ENCODE peak calls at places on chromosome 22, in four cellular contexts. V, Z, T and U are unnamed samples. For H3K9me3, the result is how much of the 10 kb centered on the place peaks cover.

GRCh38 chr22:34102633-34103032 is 182.4 kb upstream of the LARGE1 start:
- DNase-seq in T (no peak), Z (no peak), V (no peak), U (no peak)

GRCh38 chr22:41048791-41049717 is 43.3 kb upstream of the EP300 start:
- DNase-seq in T (peak), Z (peak), V (peak), U (peak)

GRCh38 chr22:17172172-17172833 is 13.2 kb upstream of the HDHD5 start:
- DNase-seq in V (no peak), Z (no peak), T (peak), U (no peak)

GRCh38 chr22:29623553-29624169 is 20.2 kb downstream of the NF2 start:
- DNase-seq in V (no peak), T (no peak), Z (no peak), U (no peak)

GRCh38 chr22:43848366-43849171 is 13.7 kb downstream of the SULT4A1 start:
- DNase-seq in V (peak), Z (peak), T (peak), U (peak)

GRCh38 chr22:42934338-42934737 is 77.3 kb upstream of the ARFGAP3 start:
- DNase-seq in Z (no peak), T (no peak), V (no peak), U (no peak)

GRCh38 chr22:17264321-17265052 is 45.3 kb upstream of the ADA2 start:
- DNase-seq in Z (no peak), T (no peak), V (no peak), U (peak)

GRCh38 chr22:31630331-31631329 is 31.4 kb downstream of the PISD start:
- DNase-seq in Z (peak), V (peak), T (peak), U (peak)

GRCh38 chr22:31583861-31584485 is 78.0 kb downstream of the PISD start:
- DNase-seq in Z (no peak), T (no peak), V (no peak), U (no peak)

GRCh38 chr22:40346178-40347064 is at the start of gene ADSL:
- DNase-seq in T (peak), V (peak), Z (peak), U (peak)

GRCh38 chr22:43100223-43100622 is 10.3 kb upstream of the BIK start:
- DNase-seq in V (peak), T (no peak), Z (no peak), U (no peak)

GRCh38 chr22:23913306-23913660 is 19.1 kb downstream of the MIF start:
- DNase-seq in Z (no peak), V (no peak), T (no peak), U (no peak)

GRCh38 chr22:27257987-27258386 is 543.6 kb downstream of the MN1 start:
- DNase-seq in Z (no peak), V (no peak), T (no peak), U (no peak)

GRCh38 chr22:23684051-23684450 is 6.8 kb upstream of the RGL4 start:
- DNase-seq in V (no peak), Z (peak), T (no peak), U (peak)

GRCh38 chr22:43411040-43411919 is 534 bp upstream of the MPPED1 start:
- DNase-seq in T (no peak), Z (no peak), V (no peak), U (no peak)

GRCh38 chr22:29626497-29627195 is 23.2 kb downstream of the NF2 start:
- DNase-seq in V (no peak), T (no peak), Z (no peak), U (no peak)

DNA sequence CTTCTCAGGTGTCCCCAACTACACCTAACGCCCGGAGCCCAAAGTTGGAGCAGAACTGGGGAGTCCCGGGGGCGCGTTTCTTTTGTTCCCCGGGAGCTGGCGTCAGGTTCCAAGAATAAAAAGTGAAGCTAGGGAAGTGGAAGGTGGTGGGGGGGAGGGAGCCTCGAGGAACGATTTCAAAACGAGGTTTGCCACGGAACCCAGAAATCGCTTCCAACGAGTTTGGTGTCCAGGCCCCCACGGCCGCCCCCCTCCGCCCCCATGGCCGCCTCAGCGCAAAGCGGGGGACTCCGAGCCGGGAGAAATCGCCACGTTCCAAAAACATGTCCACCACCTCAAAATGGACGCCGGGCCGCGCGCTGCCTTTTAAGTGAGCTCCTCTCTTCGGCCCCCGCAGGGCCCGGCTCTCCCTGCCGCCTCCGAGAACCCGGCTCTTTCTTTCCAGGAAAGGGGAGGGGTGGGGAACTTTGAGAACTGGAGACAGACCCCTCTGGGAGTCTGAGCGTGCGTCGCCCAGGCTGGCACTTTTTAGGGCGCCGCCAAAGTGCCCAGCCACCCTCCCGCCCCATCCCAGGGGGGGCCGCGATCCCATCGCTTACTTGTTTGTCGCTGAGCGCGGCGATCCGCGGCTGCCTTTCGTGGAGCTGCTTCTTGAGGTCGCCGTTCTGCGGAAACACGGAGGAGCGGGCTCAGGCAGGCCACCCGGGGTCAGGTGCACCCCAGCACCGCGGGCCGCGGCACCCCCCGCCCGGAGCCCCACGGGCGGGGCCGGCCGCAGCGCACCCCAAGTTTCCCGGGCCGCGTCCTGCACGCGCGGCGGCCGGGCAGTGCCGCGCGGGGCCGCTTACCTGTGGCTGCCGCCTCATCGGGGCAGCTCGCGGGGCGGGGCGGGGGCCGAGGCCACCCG is 1.6 kb downstream of the PHF21B start:
- DNase-seq in V (no peak), T (no peak), Z (no peak), U (no peak)
- H3K4me3 ChIP-seq in V (peak), T (no peak), Z (peak), U (peak)

GRCh38 chr22:48301908-48302307 is 1525.8 kb downstream of the BRD1 start:
- DNase-seq in Z (no peak), V (no peak), T (no peak), U (no peak)

GRCh38 chr22:48305726-48306235 is 1521.9 kb downstream of the BRD1 start:
- DNase-seq in Z (no peak), T (no peak), V (no peak), U (no peak)

GRCh38 chr22:48301421-48301820 is 1526.3 kb downstream of the BRD1 start:
- DNase-seq in V (no peak), Z (no peak), T (no peak), U (no peak)

GRCh38 chr22:48302657-48303359 is 1524.9 kb downstream of the BRD1 start:
- DNase-seq in Z (no peak), T (no peak), V (no peak), U (no peak)

GRCh38 chr22:48303360-48303725 is 1524.3 kb downstream of the BRD1 start:
- DNase-seq in Z (no peak), T (no peak), V (no peak), U (no peak)
- H3K9me3 ChIP-seq in Z (under half), T (under half), V (under half), U (under half)

GRCh38 chr22:38873469-38874411 is 1.7 kb upstream of the CBX6 start:
- DNase-seq in Z (peak), V (no peak), T (no peak), U (no peak)
- H3K4me3 ChIP-seq in Z (peak), V (peak), T (no peak), U (peak)

GRCh38 chr22:49543876-49544275 is 283.8 kb downstream of the BRD1 start:
- DNase-seq in Z (peak), T (no peak), V (no peak), U (no peak)

GRCh38 chr22:49547751-49548239 is 279.9 kb downstream of the BRD1 start:
- DNase-seq in V (no peak), T (no peak), Z (peak), U (no peak)

GRCh38 chr22:49544286-49544685 is 283.4 kb downstream of the BRD1 start:
- DNase-seq in V (no peak), T (no peak), Z (peak), U (no peak)

GRCh38 chr22:49546811-49547585 is 280.7 kb downstream of the BRD1 start:
- DNase-seq in Z (peak), T (no peak), V (no peak), U (no peak)

GRCh38 chr22:49545606-49546005 is 282.1 kb downstream of the BRD1 start:
- DNase-seq in V (peak), Z (peak), T (no peak), U (no peak)
- H3K9me3 ChIP-seq in V (under half), Z (under half), T (under half), U (under half)

GRCh38 chr22:36904260-36904659 is 9.2 kb upstream of the CSF2RB start:
- DNase-seq in T (no peak), Z (no peak), V (no peak), U (no peak)

GRCh38 chr22:36910461-36910860 is 3.0 kb upstream of the CSF2RB start:
- DNase-seq in T (no peak), V (no peak), Z (no peak), U (no peak)

GRCh38 chr22:36911887-36912661 is 1.4 kb upstream of the CSF2RB start:
- DNase-seq in T (no peak), Z (no peak), V (no peak), U (no peak)

GRCh38 chr22:36902143-36902911 is 11.1 kb upstream of the CSF2RB start:
- DNase-seq in T (no peak), V (no peak), Z (no peak), U (no peak)

GRCh38 chr22:36907464-36907863 is 6.0 kb upstream of the CSF2RB start:
- DNase-seq in Z (no peak), T (no peak), V (no peak), U (no peak)
- H3K4me3 ChIP-seq in Z (no peak), T (no peak), V (no peak), U (no peak)

GRCh38 chr22:35355744-35356420 is 25.0 kb upstream of the HMOX1 start:
- DNase-seq in Z (no peak), V (no peak), T (no peak), U (no peak)
- H3K9me3 ChIP-seq in Z (under half), V (under half), T (under half), U (under half)

GRCh38 chr22:19756288-19757128 is 4.1 kb upstream of the TBX1 start:
- DNase-seq in T (peak), V (peak), Z (no peak), U (no peak)

GRCh38 chr22:19758896-19759458 is 1.6 kb upstream of the TBX1 start:
- DNase-seq in T (no peak), Z (no peak), V (no peak), U (no peak)

GRCh38 chr22:19755722-19756287 is 4.8 kb upstream of the TBX1 start:
- DNase-seq in T (no peak), V (no peak), Z (no peak), U (no peak)

GRCh38 chr22:19757985-19758895 is 2.3 kb upstream of the TBX1 start:
- DNase-seq in Z (no peak), T (no peak), V (no peak), U (no peak)

GRCh38 chr22:19757140-19757984 is 3.2 kb upstream of the TBX1 start:
- DNase-seq in V (no peak), Z (no peak), T (no peak), U (no peak)
- H3K4me3 ChIP-seq in V (peak), Z (peak), T (peak), U (peak)